ENCODE peak calls at places on chromosomes 7 and 10, in five cellular contexts. V, I, R, X and M are unnamed samples.

GRCh38 chr7:116582164-116582732 is 57.4 kb downstream of the CAV1 start:
- DNase-seq in V (no peak), I (no peak), R (no peak), X (no peak), M (no peak)

GRCh38 chr7:76997381-76998262 is 34.5 kb downstream of the SPDYE17 start:
- DNase-seq in V (no peak), I (no peak), R (no peak), X (no peak), M (peak)

GRCh38 chr7:151124899-151125399 is 38.7 kb downstream of the AGAP3 start:
- DNase-seq in V (no peak), I (no peak), R (no peak), X (no peak), M (no peak)

GRCh38 chr7:45984386-45985295 is 63.6 kb upstream of the IGFBP3 start:
- DNase-seq in V (no peak), I (no peak), R (no peak), X (no peak), M (no peak)

GRCh38 chr10:95363303-95363912 is 72.6 kb upstream of the PDLIM1 start:
- DNase-seq in V (peak), I (peak), R (peak), X (peak), M (peak)

GRCh38 chr7:74443591-74444365 is 9.9 kb upstream of the GTF2IRD1 start:
- DNase-seq in V (no peak), I (no peak), R (no peak), X (no peak), M (no peak)

GRCh38 chr7:151134743-151135524 is 32.6 kb downstream of the GBX1 start:
- DNase-seq in V (no peak), I (no peak), R (no peak), X (no peak), M (no peak)

GRCh38 chr10:22849077-22849810 is 78.6 kb upstream of the ARMC3 start:
- DNase-seq in V (no peak), I (no peak), R (no peak), X (no peak), M (no peak)

GRCh38 chr7:55533729-55534080 is 38.6 kb downstream of the VOPP1 start:
- DNase-seq in V (no peak), I (no peak), R (no peak), X (no peak), M (no peak)

GRCh38 chr7:144050093-144050492 is 1.3 kb downstream of the OR2A5 start:
- DNase-seq in V (no peak), I (no peak), R (no peak), X (no peak), M (no peak)

GRCh38 chr7:108147031-108147563 is 16.9 kb upstream of the LAMB4 start:
- DNase-seq in V (no peak), I (no peak), R (no peak), X (no peak), M (no peak)

GRCh38 chr10:6811153-6811552 is 231.1 kb upstream of the PRKCQ start:
- DNase-seq in V (no peak), I (no peak), R (no peak), X (no peak), M (no peak)

GRCh38 chr7:24477807-24478655 is 95.2 kb upstream of the PALS2 start:
- DNase-seq in V (peak), I (no peak), R (no peak), X (peak), M (no peak)

GRCh38 chr7:44565795-44566559 is 7.7 kb downstream of the DDX56 start:
- DNase-seq in V (no peak), I (no peak), R (no peak), X (no peak), M (no peak)

GRCh38 chr10:75019360-75019759 is 92.1 kb upstream of the SAMD8 start:
- DNase-seq in V (peak), I (no peak), R (no peak), X (peak), M (no peak)

GRCh38 chr10:60182691-60183090 is 207.0 kb downstream of the ANK3 start:
- DNase-seq in V (peak), I (no peak), R (no peak), X (peak), M (no peak)

GRCh38 chr10:47381427-47382379 is 2.4 kb downstream of the ZNF488 start:
- DNase-seq in V (no peak), I (peak), R (no peak), X (no peak), M (no peak)

GRCh38 chr10:101287922-101288638 is 58.8 kb upstream of the LBX1 start:
- DNase-seq in V (no peak), I (peak), R (no peak), X (no peak), M (no peak)

GRCh38 chr7:104096683-104097082 is 107.2 kb upstream of the RELN start:
- DNase-seq in V (no peak), I (peak), R (no peak), X (no peak), M (no peak)

GRCh38 chr10:15236340-15236739 is 67.8 kb upstream of the NMT2 start:
- DNase-seq in V (no peak), I (no peak), R (no peak), X (no peak), M (no peak)

GRCh38 chr10:70761031-70761601 is 24.1 kb downstream of the TBATA start:
- DNase-seq in V (no peak), I (peak), R (no peak), X (no peak), M (no peak)

GRCh38 chr7:2523461-2523905 is 3.9 kb downstream of the LFNG start:
- DNase-seq in V (no peak), I (no peak), R (no peak), X (no peak), M (no peak)

GRCh38 chr7:5206686-5207085 is 16.7 kb downstream of the WIPI2 start:
- DNase-seq in V (no peak), I (no peak), R (no peak), X (no peak), M (no peak)

GRCh38 chr10:89163265-89163995 is 43.7 kb downstream of the CH25H start:
- DNase-seq in V (no peak), I (no peak), R (peak), X (no peak), M (peak)

GRCh38 chr7:149529136-149529718 is 31.6 kb upstream of the ZNF746 start:
- DNase-seq in V (no peak), I (no peak), R (no peak), X (no peak), M (no peak)

GRCh38 chr7:59986-60675 is 132.2 kb upstream of the FAM20C start:
- DNase-seq in V (no peak), I (no peak), R (no peak), X (no peak), M (no peak)

GRCh38 chr7:16203065-16203464 is 218.3 kb downstream of the CRPPA start:
- DNase-seq in V (no peak), I (no peak), R (no peak), X (no peak), M (no peak)

GRCh38 chr10:92697663-92698511 is 8.1 kb downstream of the HHEX start:
- DNase-seq in V (no peak), I (no peak), R (no peak), X (no peak), M (no peak)

GRCh38 chr10:71985542-71986250 is 21.5 kb downstream of the CHST3 start:
- DNase-seq in V (peak), I (no peak), R (no peak), X (no peak), M (no peak)

GRCh38 chr10:123683459-123683858 is 17.3 kb downstream of the GPR26 start:
- DNase-seq in V (no peak), I (no peak), R (no peak), X (no peak), M (no peak)

GRCh38 chr7:131560061-131560460 is 3.6 kb upstream of the PODXL start:
- DNase-seq in V (no peak), I (no peak), R (no peak), X (no peak), M (no peak)

GRCh38 chr10:77045046-77045445 is 592.6 kb downstream of the KCNMA1 start:
- DNase-seq in V (no peak), I (no peak), R (no peak), X (no peak), M (no peak)

GRCh38 chr10:125021686-125022374 is 79.9 kb downstream of the ZRANB1 start:
- DNase-seq in V (no peak), I (no peak), R (no peak), X (no peak), M (no peak)

GRCh38 chr7:100167912-100168323 is 499 bp downstream of the GAL3ST4 start:
- DNase-seq in V (no peak), I (no peak), R (no peak), X (no peak), M (no peak)

GRCh38 chr10:28592953-28593352 is 60.0 kb downstream of the WAC start:
- DNase-seq in V (peak), I (no peak), R (no peak), X (no peak), M (no peak)